ENCODE peak calls at places on chromosomes 7 and 10, in six cellular contexts. A, O, S, E, K and Q are unnamed samples.

GRCh38 chr7:54858008-54858692 is 99.1 kb upstream of the SEC61G start:
- DNase-seq in A (peak; percentile 38), O (no peak), K (no peak), S (no peak), E (no peak), Q (no peak)

GRCh38 chr7:111727905-111728634 is 165.8 kb upstream of the IMMP2L start:
- DNase-seq in E (no peak), O (no peak), S (no peak), A (no peak), K (no peak), Q (no peak)

GRCh38 chr10:80132299-80133139 is at the start of gene PLAC9:
- DNase-seq in O (no peak), S (no peak), E (peak; percentile 82), K (no peak), A (no peak), Q (no peak)

GRCh38 chr7:116525913-116526857 is 1.3 kb downstream of the CAV1 start:
- DNase-seq in A (peak; percentile 72), S (peak; percentile 89), E (peak; percentile 94), K (peak; percentile 32), O (no peak), Q (peak; percentile 49)

GRCh38 chr7:2817456-2817855 is 26.7 kb downstream of the GNA12 start:
- DNase-seq in O (no peak), E (no peak), S (no peak), A (no peak), K (no peak), Q (no peak)

GRCh38 chr10:49550563-49550962 is 11.6 kb upstream of the ERCC6 start:
- DNase-seq in E (no peak), K (no peak), A (no peak), O (no peak), S (no peak), Q (no peak)

GRCh38 chr7:100122067-100122466 is 2.6 kb downstream of the CNPY4 start:
- DNase-seq in E (no peak), K (no peak), A (no peak), S (no peak), O (no peak), Q (no peak)

GRCh38 chr10:74190494-74190893 is 39.5 kb downstream of the ADK start:
- DNase-seq in S (no peak), K (no peak), A (no peak), O (no peak), E (no peak), Q (no peak)

GRCh38 chr7:88307841-88308240 is 1.1 kb upstream of the STEAP4 start:
- DNase-seq in O (no peak), E (no peak), S (no peak), A (no peak), K (no peak), Q (no peak)

GRCh38 chr7:19916011-19916410 is 142.6 kb upstream of the TMEM196 start:
- DNase-seq in K (no peak), S (no peak), E (no peak), O (peak; percentile 62), A (no peak), Q (no peak)

GRCh38 chr10:85650791-85651506 is 715.6 kb downstream of the GRID1 start:
- DNase-seq in S (no peak), A (no peak), E (no peak), K (no peak), O (no peak), Q (no peak)

GRCh38 chr7:673681-674453 is 52.6 kb upstream of the DNAAF5 start:
- DNase-seq in K (no peak), O (no peak), E (no peak), A (no peak), S (no peak), Q (no peak)

GRCh38 chr10:75718996-75719395 is 287.6 kb downstream of the LRMDA start:
- DNase-seq in K (no peak), E (no peak), S (no peak), O (no peak), A (no peak), Q (no peak)

GRCh38 chr7:157339777-157340677 is 3.2 kb downstream of the DNAJB6 start:
- DNase-seq in O (no peak), K (peak; percentile 23), A (peak; percentile 55), E (no peak), S (no peak), Q (peak; percentile 51)

GRCh38 chr7:139180700-139181311 is 50.2 kb upstream of the UBN2 start:
- DNase-seq in A (no peak), O (no peak), E (no peak), S (no peak), K (no peak), Q (no peak)

GRCh38 chr10:29392376-29393021 is 103.6 kb downstream of the LYZL1 start:
- DNase-seq in E (no peak), O (no peak), A (peak; percentile 53), S (peak; percentile 20), K (no peak), Q (peak; percentile 8)

GRCh38 chr10:110820321-110820814 is 51.4 kb upstream of the PDCD4 start:
- DNase-seq in S (no peak), O (no peak), E (no peak), A (peak; percentile 56), K (no peak), Q (no peak)

GRCh38 chr7:127761196-127761595 is 109.2 kb downstream of the SND1 start:
- DNase-seq in S (no peak), K (no peak), O (no peak), E (no peak), A (no peak), Q (no peak)

GRCh38 chr10:51705774-51706173 is 6.4 kb upstream of the CSTF2T start:
- DNase-seq in O (no peak), S (no peak), K (no peak), A (no peak), E (no peak), Q (no peak)

GRCh38 chr10:86522385-86522855 is 828 bp upstream of the WAPL start:
- DNase-seq in O (no peak), S (no peak), K (no peak), E (no peak), A (no peak), Q (no peak)

GRCh38 chr10:12512292-12513002 is 163.1 kb downstream of the CAMK1D start:
- DNase-seq in K (no peak), S (no peak), O (no peak), E (no peak), A (no peak), Q (no peak)

GRCh38 chr7:102260856-102261255 is 25.8 kb upstream of the SH2B2 start:
- DNase-seq in A (peak; percentile 34), K (no peak), S (no peak), O (no peak), E (no peak), Q (no peak)

GRCh38 chr7:2014391-2015241 is 218.1 kb downstream of the MAD1L1 start:
- DNase-seq in K (no peak), A (peak; percentile 9), S (no peak), E (peak; percentile 81), O (no peak), Q (no peak)

GRCh38 chr7:17770710-17771375 is 169.5 kb downstream of the SNX13 start:
- DNase-seq in K (no peak), S (no peak), E (no peak), A (no peak), O (no peak), Q (no peak)

GRCh38 chr7:28018446-28018845 is 162.1 kb downstream of the JAZF1 start:
- DNase-seq in O (no peak), A (no peak), S (no peak), E (no peak), K (no peak), Q (no peak)

GRCh38 chr7:102914585-102914984 is 1.8 kb downstream of the LRRC17 start:
- DNase-seq in S (no peak), K (no peak), O (no peak), A (peak; percentile 23), E (no peak), Q (no peak)

GRCh38 chr7:68280931-68281330 is 1284.3 kb downstream of the TYW1 start:
- DNase-seq in S (no peak), E (no peak), K (no peak), A (no peak), O (no peak), Q (no peak)

GRCh38 chr7:105487559-105488218 is 34.4 kb downstream of the PUS7 start:
- DNase-seq in O (peak; percentile 55), E (no peak), K (no peak), A (peak; percentile 13), S (no peak), Q (no peak)

GRCh38 chr7:22618528-22618927 is 108.5 kb upstream of the IL6 start:
- DNase-seq in A (no peak), E (no peak), S (no peak), O (no peak), K (no peak), Q (no peak)

GRCh38 chr7:18693401-18693800 is 197.9 kb downstream of the HDAC9 start:
- DNase-seq in A (no peak), S (no peak), O (no peak), K (no peak), E (no peak), Q (no peak)

GRCh38 chr10:117980216-117980615 is 66.5 kb downstream of the RAB11FIP2 start:
- DNase-seq in K (no peak), A (no peak), E (no peak), O (peak; percentile 29), S (no peak), Q (no peak)

GRCh38 chr10:130246113-130246512 is 109.9 kb downstream of the GLRX3 start:
- DNase-seq in E (peak; percentile 26), K (no peak), S (no peak), A (no peak), O (no peak), Q (no peak)